ENCODE peak calls at places on chromosomes 3 and 15, in seven cellular contexts. Y is tibial nerve, K is uterus, A is neural progenitor cell, R is left ventricle myocardium inferior, S is GM23248, U is OCI-LY7. T is an unnamed sample.

GRCh38 chr15:64566629-64567427 is 106.5 kb downstream of the ZNF609 start:
- DNase-seq in Y (no peak), K (no peak), A (no peak), R (no peak), S (no peak), U (no peak), T (no peak)

GRCh38 chr3:152466784-152467183 is 198.1 kb downstream of the MBNL1 start:
- DNase-seq in Y (no peak), K (no peak), A (no peak), R (no peak), S (peak; percentile 83), U (peak; percentile 43), T (no peak)

GRCh38 chr15:64456634-64457108 is 3.7 kb upstream of the ZNF609 start:
- DNase-seq in Y (no peak), K (no peak), A (no peak), R (no peak), S (no peak), U (no peak), T (no peak)

GRCh38 chr15:29066848-29067247 is 181.1 kb downstream of the APBA2 start:
- DNase-seq in Y (no peak), K (no peak), A (no peak), R (no peak), S (no peak), U (no peak), T (no peak)

GRCh38 chr3:188687389-188687788 is 484.4 kb upstream of the TPRG1 start:
- DNase-seq in Y (no peak), K (no peak), A (peak; percentile 29), R (no peak), S (peak; percentile 85), U (no peak), T (peak; percentile 50)

GRCh38 chr15:70030851-70031645 is 66.7 kb downstream of the TLE3 start:
- DNase-seq in Y (no peak), K (no peak), A (no peak), R (no peak), S (no peak), U (no peak), T (no peak)

GRCh38 chr3:153397806-153398205 is 235.8 kb downstream of the RAP2B start:
- DNase-seq in Y (no peak), K (no peak), A (no peak), R (no peak), S (no peak), U (no peak), T (no peak)

GRCh38 chr15:101684384-101684783 is 32.2 kb upstream of the TM2D3 start:
- DNase-seq in Y (no peak), K (no peak), A (no peak), R (no peak), S (peak; percentile 91), U (no peak), T (no peak)

GRCh38 chr3:47079432-47079831 is 84.5 kb downstream of the SETD2 start:
- DNase-seq in Y (no peak), K (no peak), A (no peak), R (no peak), S (no peak), U (no peak), T (no peak)

GRCh38 chr3:57999423-58000115 is 8.7 kb upstream of the FLNB start:
- DNase-seq in Y (no peak), K (no peak), A (no peak), R (no peak), S (no peak), U (no peak), T (no peak)

GRCh38 chr3:194560047-194560446 is 73.2 kb downstream of the TMEM44 start:
- DNase-seq in Y (no peak), K (no peak), A (no peak), R (no peak), S (no peak), U (no peak), T (no peak)

GRCh38 chr3:131730581-131730980 is 227.8 kb upstream of the MRPL3 start:
- DNase-seq in Y (no peak), K (no peak), A (no peak), R (no peak), S (peak; percentile 84), U (no peak), T (no peak)

GRCh38 chr3:46936733-46937250 is 39.8 kb downstream of the CCDC12 start:
- DNase-seq in Y (no peak), K (no peak), A (no peak), R (no peak), S (peak; percentile 78), U (no peak), T (no peak)

GRCh38 chr15:88603885-88604284 is 17.3 kb upstream of the AEN start:
- DNase-seq in Y (no peak), K (no peak), A (peak; percentile 34), R (no peak), S (no peak), U (no peak), T (no peak)

GRCh38 chr3:132087356-132087755 is 52.5 kb upstream of the CPNE4 start:
- DNase-seq in Y (no peak), K (no peak), A (no peak), R (no peak), S (no peak), U (no peak), T (no peak)

GRCh38 chr3:50203113-50203852 is 1.8 kb upstream of the SLC38A3 start:
- DNase-seq in Y (no peak), K (no peak), A (no peak), R (no peak), S (no peak), U (no peak), T (no peak)

GRCh38 chr15:63447277-63447676 is 57.1 kb upstream of the USP3 start:
- DNase-seq in Y (no peak), K (no peak), A (no peak), R (no peak), S (no peak), U (no peak), T (no peak)

DNA sequence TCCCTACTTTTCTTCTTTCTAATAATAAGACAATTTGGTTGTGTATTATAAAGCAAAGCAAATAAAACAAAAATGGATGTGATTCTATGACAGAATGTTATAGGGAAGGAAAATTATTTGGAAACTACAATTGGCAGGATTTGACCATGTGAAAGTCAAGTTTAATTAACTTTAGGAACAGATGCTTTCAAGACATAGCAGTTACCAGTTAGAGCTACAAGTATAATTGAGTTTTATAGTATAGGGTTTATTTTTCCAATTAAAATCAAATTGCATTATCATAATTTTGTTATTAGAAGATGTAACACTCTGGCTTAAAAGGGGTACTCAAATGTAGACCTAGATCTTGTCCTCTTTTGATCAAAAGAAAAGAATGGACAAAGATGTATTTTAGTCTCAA is 110.9 kb downstream of the ROBO2 start:
- DNase-seq in Y (no peak), K (no peak), A (no peak), R (no peak), S (no peak), U (no peak), T (no peak)
- H3K27ac ChIP-seq in Y (no peak overlapping the region), K (no peak overlapping the region), A (no peak overlapping the region), R (no peak overlapping the region), S (no peak overlapping the region), U (no peak overlapping the region), T (no peak overlapping the region)

DNA sequence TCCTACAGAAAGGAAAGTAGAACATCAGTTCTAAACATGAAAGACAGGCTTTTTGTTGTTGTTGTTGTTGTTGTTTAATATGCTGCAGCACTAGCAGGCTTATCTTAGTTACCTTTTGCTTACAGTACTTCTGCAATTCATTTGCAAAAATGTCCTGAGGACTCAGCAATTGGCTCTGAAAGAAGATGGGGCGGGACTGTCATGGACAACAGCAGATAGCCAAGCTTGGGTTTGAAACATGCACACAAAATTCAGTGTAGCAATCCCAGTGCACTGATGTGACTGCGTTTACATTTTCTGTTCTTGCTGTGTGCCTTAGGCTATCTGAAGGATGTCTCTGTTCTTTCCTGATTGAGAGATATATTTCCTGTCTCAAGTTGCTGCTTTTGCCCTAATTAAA is 9.2 kb downstream of the UNC13C start:
- DNase-seq in Y (no peak), K (no peak), A (no peak), R (no peak), S (no peak), U (no peak), T (no peak)
- H3K27ac ChIP-seq in Y (no peak overlapping the region), K (no peak overlapping the region), A (no peak overlapping the region), R (no peak overlapping the region), S (no peak overlapping the region), U (no peak overlapping the region), T (no peak overlapping the region)

DNA sequence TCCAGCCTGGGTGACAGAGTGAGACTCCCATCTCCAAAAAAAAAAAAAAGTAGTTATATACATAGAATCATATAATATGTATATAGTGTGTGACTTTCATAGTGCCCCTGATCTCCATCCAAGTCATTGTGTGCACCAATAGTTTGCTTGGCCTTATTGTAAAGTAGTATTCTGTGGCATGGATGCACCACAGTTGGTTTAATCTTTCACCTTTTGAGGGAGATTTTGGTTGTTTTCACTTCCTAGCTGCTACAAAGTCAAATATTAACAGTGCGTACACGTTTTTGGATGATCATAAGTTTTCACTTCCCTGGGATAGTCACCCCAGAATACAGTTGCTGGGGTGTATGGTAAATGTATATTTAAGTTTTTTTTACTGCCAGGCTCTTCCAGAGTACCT is 162.8 kb downstream of the PTPRG start:
- DNase-seq in Y (no peak), K (no peak), A (no peak), R (no peak), S (no peak), U (no peak), T (no peak)
- H3K27ac ChIP-seq in Y (no peak overlapping the region), K (no peak overlapping the region), A (no peak overlapping the region), R (no peak overlapping the region), S (no peak overlapping the region), U (no peak overlapping the region), T (no peak overlapping the region)

GRCh38 chr3:39102504-39103323 is 4.7 kb downstream of the GORASP1 start:
- DNase-seq in Y (no peak), K (no peak), A (no peak), R (no peak), S (no peak), U (no peak), T (no peak)

GRCh38 chr3:39103324-39103693 is 4.1 kb downstream of the GORASP1 start:
- DNase-seq in Y (no peak), K (no peak), A (peak; percentile 39), R (no peak), S (peak; percentile 29), U (peak; percentile 37), T (peak; percentile 46)

GRCh38 chr3:39104961-39105686 is 2.3 kb downstream of the GORASP1 start:
- DNase-seq in Y (no peak), K (no peak), A (no peak), R (no peak), S (peak; percentile 14), U (no peak), T (no peak)

GRCh38 chr3:39105687-39106063 is 1.8 kb downstream of the GORASP1 start:
- DNase-seq in Y (no peak), K (no peak), A (no peak), R (no peak), S (no peak), U (no peak), T (no peak)

DNA sequence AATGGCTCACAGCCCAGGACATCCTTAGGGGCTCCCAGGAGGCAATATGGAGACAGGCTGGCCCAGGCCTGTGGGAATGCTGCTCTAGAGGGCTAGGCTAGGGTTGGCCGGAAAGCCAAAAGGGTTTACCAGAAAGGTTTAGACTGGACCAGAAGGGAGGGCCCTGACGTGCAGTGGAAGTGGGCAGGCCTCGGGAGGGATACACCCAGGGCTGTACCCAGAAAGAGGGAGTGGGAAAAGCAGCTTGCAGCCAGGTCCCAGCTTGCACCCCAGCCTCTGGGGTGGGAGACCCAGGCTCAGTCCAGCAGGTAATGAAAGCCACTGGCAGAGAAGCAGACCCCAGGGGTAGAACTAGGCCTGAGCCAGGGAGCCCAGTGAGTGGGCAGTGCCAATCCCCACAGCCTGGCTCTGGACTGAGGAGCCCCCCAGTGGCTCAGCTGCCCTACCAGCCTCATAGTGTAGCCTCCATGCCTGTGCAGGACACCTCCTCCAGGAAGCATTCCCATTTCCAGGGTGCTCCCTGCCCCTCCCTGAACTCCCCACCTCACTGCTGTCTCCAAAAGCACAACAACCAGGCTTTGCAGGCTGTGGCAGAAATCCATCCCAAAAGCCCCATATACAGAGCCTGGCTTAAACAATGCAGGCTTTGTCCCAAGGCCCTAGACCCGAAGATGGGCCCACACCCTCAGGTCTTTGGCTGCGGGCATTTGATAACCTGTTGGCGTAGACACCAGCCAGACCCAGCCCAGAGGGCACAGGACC is 3.5 kb downstream of the GORASP1 start:
- DNase-seq in Y (no peak), K (no peak), A (no peak), R (no peak), S (no peak), U (no peak), T (no peak)
- H3K27ac ChIP-seq in Y (peak overlapping the region; percentile 46), K (no peak overlapping the region), A (no peak overlapping the region), R (peak overlapping the region; percentile 47), S (no peak overlapping the region), U (no peak overlapping the region), T (no peak overlapping the region)

T was measured in H9.